ENCODE peak calls at places on chromosomes 11 and 22, in nine cellular contexts. Y is tibial artery, H is neural crest cell, O is HFF-Myc, X is WERI-Rb-1, A is left ventricle myocardium inferior, U is GM06990, I is Peyer's patch, F is cardiac muscle cell. L is an unnamed sample.

GRCh38 chr11:46210133-46210636 is 67.3 kb upstream of the CREB3L1 start:
- DNase-seq in Y (no peak), H (no peak), O (peak), X (no peak), A (no peak), U (no peak), I (no peak), F (no peak), L (peak)

GRCh38 chr22:49400866-49401598 is 426.6 kb downstream of the BRD1 start:
- DNase-seq in Y (no peak), H (no peak), O (no peak), X (no peak), A (no peak), U (no peak), I (peak), F (no peak), L (no peak)

GRCh38 chr11:7892751-7893356 is 38.2 kb downstream of the OR10A6 start:
- DNase-seq in Y (no peak), H (no peak), O (peak), X (no peak), A (no peak), U (no peak), I (no peak), F (peak), L (peak)

GRCh38 chr11:27653990-27654758 is 46.1 kb downstream of the BDNF start:
- DNase-seq in Y (no peak), H (no peak), O (no peak), X (no peak), A (no peak), U (no peak), I (no peak), F (no peak), L (no peak)

GRCh38 chr11:763073-763463 is 14.2 kb downstream of the GATD1 start:
- DNase-seq in Y (no peak), H (no peak), O (no peak), X (no peak), A (no peak), U (no peak), I (peak), F (no peak), L (no peak)

GRCh38 chr11:329886-330253 is 9.2 kb upstream of the IFITM3 start:
- DNase-seq in Y (peak), H (no peak), O (no peak), X (no peak), A (no peak), U (no peak), I (no peak), F (no peak), L (no peak)

GRCh38 chr11:75100314-75100713 is 3.6 kb upstream of the OR2AT4 start:
- DNase-seq in Y (no peak), H (no peak), O (peak), X (no peak), A (no peak), U (peak), I (no peak), F (no peak), L (peak)

GRCh38 chr22:32701021-32701420 is 100.5 kb upstream of the TIMP3 start:
- DNase-seq in Y (no peak), H (no peak), O (no peak), X (no peak), A (no peak), U (no peak), I (no peak), F (no peak), L (no peak)

GRCh38 chr11:112694813-112695212 is 266.4 kb upstream of the NCAM1 start:
- DNase-seq in Y (no peak), H (no peak), O (no peak), X (peak), A (no peak), U (no peak), I (no peak), F (no peak), L (no peak)

GRCh38 chr11:1826552-1827094 is 8.2 kb upstream of the SYT8 start:
- DNase-seq in Y (peak), H (no peak), O (no peak), X (peak), A (no peak), U (no peak), I (peak), F (no peak), L (no peak)

GRCh38 chr22:28983190-28983589 is 78.4 kb downstream of the C22orf31 start:
- DNase-seq in Y (no peak), H (no peak), O (no peak), X (peak), A (no peak), U (no peak), I (no peak), F (no peak), L (no peak)

GRCh38 chr11:95095858-95096587 is 6.4 kb downstream of the ENDOD1 start:
- DNase-seq in Y (no peak), H (no peak), O (no peak), X (no peak), A (no peak), U (peak), I (no peak), F (no peak), L (peak)

GRCh38 chr11:59206635-59207034 is 6.1 kb downstream of the MPEG1 start:
- DNase-seq in Y (no peak), H (peak), O (no peak), X (peak), A (no peak), U (no peak), I (no peak), F (peak), L (no peak)

GRCh38 chr11:61783717-61784505 is 8.5 kb downstream of the TMEM258 start:
- DNase-seq in Y (no peak), H (no peak), O (peak), X (no peak), A (no peak), U (no peak), I (no peak), F (no peak), L (no peak)

GRCh38 chr22:36528336-36528735 is 630 bp downstream of the EIF3D start:
- DNase-seq in Y (no peak), H (no peak), O (no peak), X (no peak), A (no peak), U (no peak), I (no peak), F (peak), L (no peak)

GRCh38 chr11:27183672-27184457 is 143.2 kb downstream of the BBOX1 start:
- DNase-seq in Y (no peak), H (peak), O (peak), X (peak), A (no peak), U (no peak), I (no peak), F (peak), L (peak)

GRCh38 chr11:16812274-16812673 is 73.8 kb downstream of the C11orf58 start:
- DNase-seq in Y (peak), H (no peak), O (no peak), X (no peak), A (no peak), U (no peak), I (no peak), F (no peak), L (no peak)

GRCh38 chr11:6608726-6609501 is 3.1 kb downstream of the TAF10 start:
- DNase-seq in Y (peak), H (no peak), O (no peak), X (no peak), A (no peak), U (no peak), I (no peak), F (no peak), L (no peak)

GRCh38 chr22:34502821-34503220 is 563.1 kb upstream of the ISX start:
- DNase-seq in Y (no peak), H (no peak), O (no peak), X (no peak), A (no peak), U (no peak), I (no peak), F (no peak), L (no peak)

GRCh38 chr11:19849107-19849789 is 136.6 kb downstream of the NAV2 start:
- DNase-seq in Y (no peak), H (no peak), O (no peak), X (peak), A (peak), U (no peak), I (no peak), F (peak), L (no peak)

GRCh38 chr11:125114518-125114917 is 3.1 kb upstream of the TMEM218 start:
- DNase-seq in Y (no peak), H (no peak), O (no peak), X (no peak), A (no peak), U (no peak), I (no peak), F (no peak), L (no peak)

GRCh38 chr22:45842141-45842831 is 134.7 kb downstream of the WNT7B start:
- DNase-seq in Y (no peak), H (no peak), O (no peak), X (no peak), A (no peak), U (no peak), I (no peak), F (no peak), L (no peak)

GRCh38 chr22:31327786-31328544 is 18.2 kb downstream of the PATZ1 start:
- DNase-seq in Y (no peak), H (no peak), O (no peak), X (no peak), A (no peak), U (no peak), I (no peak), F (no peak), L (no peak)

GRCh38 chr11:26793517-26793916 is 71.7 kb upstream of the SLC5A12 start:
- DNase-seq in Y (no peak), H (no peak), O (no peak), X (no peak), A (no peak), U (no peak), I (no peak), F (no peak), L (no peak)

GRCh38 chr11:65915821-65916251 is 3.0 kb downstream of the C11orf68 start:
- DNase-seq in Y (peak), H (no peak), O (peak), X (no peak), A (peak), U (no peak), I (peak), F (no peak), L (no peak)

GRCh38 chr11:132643239-132643638 is 889.1 kb downstream of the OPCML start:
- DNase-seq in Y (no peak), H (no peak), O (no peak), X (no peak), A (no peak), U (no peak), I (no peak), F (no peak), L (no peak)

GRCh38 chr11:32198053-32198452 is 107.2 kb downstream of the RCN1 start:
- DNase-seq in Y (no peak), H (no peak), O (no peak), X (no peak), A (no peak), U (no peak), I (no peak), F (peak), L (no peak)

GRCh38 chr11:23988381-23989006 is 508.4 kb upstream of the LUZP2 start:
- DNase-seq in Y (no peak), H (no peak), O (no peak), X (no peak), A (no peak), U (no peak), I (no peak), F (no peak), L (no peak)

GRCh38 chr11:17974246-17974645 is 38.6 kb downstream of the SERGEF start:
- DNase-seq in Y (no peak), H (no peak), O (no peak), X (peak), A (no peak), U (no peak), I (no peak), F (no peak), L (no peak)

GRCh38 chr22:37121887-37122591 is 12.5 kb upstream of the TMPRSS6 start:
- DNase-seq in Y (no peak), H (no peak), O (no peak), X (no peak), A (no peak), U (peak), I (no peak), F (no peak), L (peak)

GRCh38 chr11:128901655-128902514 is 10.7 kb downstream of the KCNJ5 start:
- DNase-seq in Y (no peak), H (no peak), O (no peak), X (no peak), A (no peak), U (no peak), I (no peak), F (peak), L (no peak)

GRCh38 chr11:62108017-62108750 is 15.6 kb upstream of the INCENP start:
- DNase-seq in Y (no peak), H (peak), O (peak), X (peak), A (no peak), U (no peak), I (no peak), F (peak), L (peak)

GRCh38 chr22:47621253-47621652 is 858.8 kb downstream of the TBC1D22A start:
- DNase-seq in Y (no peak), H (no peak), O (no peak), X (peak), A (no peak), U (no peak), I (no peak), F (no peak), L (no peak)

GRCh38 chr22:43931771-43932170 is 8.2 kb downstream of the PNPLA3 start:
- DNase-seq in Y (no peak), H (no peak), O (no peak), X (no peak), A (no peak), U (no peak), I (no peak), F (no peak), L (no peak)
- TF ChIP-seq CTCF in Y (no peak), H (no peak), O (no peak), X (no peak), A (no peak), U (no peak), I (no peak), F (no peak), L (no peak)

GRCh38 chr11:12269446-12270214 is 107.7 kb upstream of the PARVA start:
- DNase-seq in Y (no peak), H (no peak), O (no peak), X (no peak), A (no peak), U (no peak), I (peak), F (no peak), L (no peak)

GRCh38 chr11:12264361-12264760 is 113.0 kb upstream of the PARVA start:
- DNase-seq in Y (no peak), H (no peak), O (no peak), X (no peak), A (no peak), U (no peak), I (no peak), F (no peak), L (no peak)

GRCh38 chr11:12267921-12268320 is 109.5 kb upstream of the PARVA start:
- DNase-seq in Y (no peak), H (no peak), O (no peak), X (no peak), A (no peak), U (no peak), I (no peak), F (no peak), L (no peak)

GRCh38 chr11:12269104-12269441 is 108.3 kb upstream of the PARVA start:
- DNase-seq in Y (no peak), H (no peak), O (no peak), X (no peak), A (no peak), U (no peak), I (no peak), F (no peak), L (no peak)

GRCh38 chr11:12266943-12267342 is 110.4 kb upstream of the PARVA start:
- DNase-seq in Y (no peak), H (no peak), O (no peak), X (no peak), A (no peak), U (no peak), I (peak), F (no peak), L (no peak)
- TF ChIP-seq CTCF in Y (no peak), H (peak), O (no peak), X (no peak), A (no peak), U (no peak), I (peak), F (no peak), L (no peak)

GRCh38 chr11:67645521-67646457 is 4.7 kb downstream of the ACY3 start:
- DNase-seq in Y (no peak), H (no peak), O (no peak), X (peak), A (no peak), U (peak), I (no peak), F (no peak), L (peak)
- TF ChIP-seq CTCF in Y (no peak), H (no peak), O (no peak), X (peak), A (no peak), U (peak), I (no peak), F (no peak), L (no peak)

DNA sequence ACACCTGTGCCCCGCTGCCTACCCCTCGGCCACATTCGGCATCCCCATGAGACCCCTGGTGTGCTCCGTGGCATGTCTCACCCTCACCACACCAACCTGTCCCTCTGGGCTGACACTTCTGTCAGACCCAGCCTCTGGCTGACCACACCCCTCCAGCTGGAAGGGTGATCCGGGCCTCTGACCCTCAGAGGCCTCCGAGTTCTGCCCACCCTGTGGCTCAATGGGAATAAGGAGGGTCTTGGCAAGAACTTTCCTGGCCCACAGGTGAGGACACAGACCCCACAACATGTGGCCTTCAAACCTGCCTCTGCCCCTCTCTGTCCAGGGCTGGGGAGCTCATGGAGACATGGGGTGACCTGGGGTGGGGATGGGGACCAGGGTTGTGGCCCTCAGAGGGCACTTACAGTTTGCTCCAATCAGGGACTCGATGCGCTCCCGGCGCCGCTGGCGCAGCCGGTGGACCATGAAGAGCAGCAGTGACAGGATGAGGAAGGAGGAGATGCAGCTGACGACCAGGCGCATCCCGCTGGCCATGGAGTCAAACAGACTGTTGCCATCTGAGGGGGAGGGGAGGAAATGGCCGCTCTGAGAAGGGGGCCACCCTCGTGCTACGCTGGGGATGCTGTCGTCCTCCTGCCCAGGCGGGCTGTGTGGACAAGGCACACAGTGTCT is 80.7 kb downstream of the DGCR2 start:
- DNase-seq in Y (peak), H (no peak), O (no peak), X (no peak), A (no peak), U (no peak), I (peak), F (no peak), L (no peak)
- TF ChIP-seq CTCF in Y (no peak), H (no peak), O (no peak), X (no peak), A (no peak), U (no peak), I (no peak), F (no peak), L (no peak)

DNA sequence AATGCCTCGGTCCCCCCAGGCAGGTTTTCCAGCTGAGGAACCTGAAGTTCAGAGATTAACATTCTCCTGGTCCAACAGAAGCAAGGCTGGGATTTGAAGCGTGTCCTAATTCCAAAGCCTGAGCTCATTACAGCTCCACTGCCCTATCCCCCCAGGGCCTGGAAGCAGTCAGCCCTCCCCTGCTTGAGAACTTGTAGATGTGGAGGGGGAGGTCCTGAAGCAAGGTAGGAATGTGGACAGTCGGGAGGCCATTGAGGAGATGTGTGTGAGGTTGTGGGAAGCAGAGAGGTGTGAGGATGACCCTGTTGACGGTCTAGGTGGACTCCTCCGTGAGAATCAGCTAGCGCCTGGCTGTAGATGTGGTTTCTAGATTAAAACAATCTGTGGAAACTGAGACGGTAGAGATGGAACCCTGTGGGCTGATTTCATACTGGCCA is 8.1 kb downstream of the GRAMD1B start:
- DNase-seq in Y (peak), H (no peak), O (no peak), X (peak), A (no peak), U (no peak), I (no peak), F (no peak), L (no peak)
- TF ChIP-seq CTCF in Y (no peak), H (no peak), O (no peak), X (no peak), A (no peak), U (no peak), I (no peak), F (no peak), L (no peak)

GRCh38 chr11:40235841-40236240 is 1223.6 kb downstream of the LRRC4C start:
- DNase-seq in Y (no peak), H (no peak), O (no peak), X (no peak), A (no peak), U (no peak), I (no peak), F (no peak), L (no peak)

GRCh38 chr11:40247023-40247422 is 1212.4 kb downstream of the LRRC4C start:
- DNase-seq in Y (no peak), H (no peak), O (no peak), X (no peak), A (no peak), U (no peak), I (no peak), F (no peak), L (no peak)

GRCh38 chr11:40240284-40240683 is 1219.2 kb downstream of the LRRC4C start:
- DNase-seq in Y (no peak), H (no peak), O (no peak), X (no peak), A (no peak), U (no peak), I (no peak), F (no peak), L (no peak)

DNA sequence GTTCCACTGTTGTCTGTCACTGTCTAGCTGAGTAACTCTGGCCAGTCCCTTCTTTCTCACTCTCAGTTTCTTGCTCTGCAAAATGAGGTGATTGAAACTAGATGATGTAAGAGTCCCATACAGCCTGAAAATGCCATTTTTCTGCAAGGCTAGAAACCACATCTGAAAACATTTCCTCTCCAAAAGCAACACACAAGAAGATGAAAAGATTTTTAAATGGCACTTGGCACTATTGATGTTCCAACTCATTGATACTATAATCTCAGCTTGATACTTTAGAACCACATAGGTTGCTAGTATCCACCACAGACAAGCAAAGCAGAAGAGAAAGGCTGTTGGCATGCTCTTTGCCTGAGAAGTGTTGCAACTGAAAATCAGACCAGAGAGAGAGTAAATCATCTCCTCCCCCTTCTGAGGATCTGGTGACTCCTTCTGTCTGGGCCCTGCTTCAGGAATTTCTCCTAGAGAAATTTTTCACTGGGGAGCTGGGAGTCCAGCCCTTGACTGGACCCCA is 1217.9 kb downstream of the LRRC4C start:
- DNase-seq in Y (no peak), H (no peak), O (no peak), X (no peak), A (no peak), U (no peak), I (no peak), F (no peak), L (peak)
- TF ChIP-seq CTCF in Y (no peak), H (no peak), O (no peak), X (no peak), A (no peak), U (no peak), I (no peak), F (no peak), L (no peak)

L was measured in GM20000.